ENCODE peak calls at places on chromosomes 1 and 21, in four cellular contexts. N is cardiac muscle cell, A is lower lobe of right lung, F is fibroblast of lung. J is an unnamed sample. For H3K4me1 and H3K27me3, the result is how much of the 10 kb centered on the place peaks cover.

GRCh38 chr1:212977781-212978645 is 27.7 kb downstream of the VASH2 start:
- DNase-seq in F (no peak), N (no peak), A (no peak), J (no peak)

GRCh38 chr1:226781937-226782609 is 43.0 kb upstream of the ITPKB start:
- DNase-seq in A (no peak), F (no peak), N (no peak), J (no peak)

GRCh38 chr1:205579711-205580110 is 52.1 kb downstream of the ELK4 start:
- DNase-seq in N (no peak), A (no peak), F (no peak), J (peak)

GRCh38 chr1:4017636-4018365 is 117.7 kb upstream of the C1orf174 start:
- DNase-seq in A (no peak), F (no peak), N (no peak), J (no peak)

GRCh38 chr1:156673387-156674121 is 3.7 kb downstream of the NES start:
- DNase-seq in N (peak), F (no peak), A (no peak), J (no peak)

GRCh38 chr1:195828322-195828721 is 779.9 kb downstream of the KCNT2 start:
- DNase-seq in A (no peak), F (no peak), N (no peak), J (no peak)

GRCh38 chr1:46254668-46255067 is 7.1 kb downstream of the RAD54L start:
- DNase-seq in A (no peak), F (no peak), N (no peak), J (no peak)

GRCh38 chr1:227895828-227896685 is 51.7 kb downstream of the WNT9A start:
- DNase-seq in N (peak), F (no peak), A (peak), J (peak)

GRCh38 chr1:40316595-40317393 is at the start of gene COL9A2:
- DNase-seq in A (peak), F (no peak), N (peak), J (no peak)

GRCh38 chr1:32984090-32984828 is 19.6 kb upstream of the RNF19B start:
- DNase-seq in N (peak), A (no peak), F (peak), J (no peak)

GRCh38 chr1:211476200-211476849 is 15.6 kb downstream of the RD3 start:
- DNase-seq in F (peak), A (peak), N (peak), J (no peak)

GRCh38 chr1:202697038-202697437 is 13.2 kb downstream of the SYT2 start:
- DNase-seq in A (no peak), N (no peak), F (no peak), J (peak)

GRCh38 chr21:28132713-28133112 is 860.0 kb downstream of the LTN1 start:
- DNase-seq in N (no peak), F (no peak), A (no peak), J (no peak)

GRCh38 chr1:230747886-230748800 is 955 bp downstream of the CAPN9 start:
- DNase-seq in A (no peak), F (no peak), N (no peak), J (no peak)

GRCh38 chr1:27301052-27301422 is 20.9 kb upstream of the TMEM222 start:
- DNase-seq in F (no peak), A (no peak), N (no peak), J (no peak)

GRCh38 chr1:200034821-200035396 is 7.4 kb downstream of the NR5A2 start:
- DNase-seq in A (no peak), N (peak), F (peak), J (no peak)

GRCh38 chr1:201498621-201499020 is 8.3 kb downstream of the CSRP1 start:
- DNase-seq in F (no peak), A (no peak), N (no peak), J (no peak)

GRCh38 chr21:17725339-17725738 is 93.8 kb downstream of the C21orf91 start:
- DNase-seq in F (no peak), N (no peak), A (no peak), J (no peak)

GRCh38 chr1:81554534-81554933 is 246.2 kb upstream of the ADGRL2 start:
- DNase-seq in N (no peak), F (no peak), A (no peak), J (no peak)

GRCh38 chr1:155174334-155175280 is 958 bp downstream of the TRIM46 start:
- DNase-seq in F (peak), A (no peak), N (peak), J (no peak)

GRCh38 chr1:28236656-28237331 is 870 bp downstream of the ATP5IF1 start:
- DNase-seq in N (no peak), A (no peak), F (no peak), J (no peak)

GRCh38 chr1:105138445-105138821 is 1388.7 kb downstream of the AMY1C start:
- DNase-seq in F (peak), A (no peak), N (peak), J (no peak)

GRCh38 chr1:209645574-209646452 is 6.4 kb downstream of the LAMB3 start:
- DNase-seq in N (peak), A (no peak), F (no peak), J (no peak)

GRCh38 chr21:44300262-44300959 is 558 bp downstream of the PFKL start:
- DNase-seq in F (peak), A (peak), N (peak), J (peak)
- H3K4me1 ChIP-seq in F (under half), A (half or more), N (under half), J (half or more)

GRCh38 chr21:29194847-29195246 is 64.4 kb downstream of the MAP3K7CL start:
- DNase-seq in N (peak), A (no peak), F (no peak), J (no peak)

GRCh38 chr21:29193907-29194306 is 63.5 kb downstream of the MAP3K7CL start:
- DNase-seq in F (no peak), N (no peak), A (no peak), J (no peak)

GRCh38 chr21:29196664-29197052 is 66.2 kb downstream of the MAP3K7CL start:
- DNase-seq in A (no peak), N (no peak), F (no peak), J (no peak)

GRCh38 chr21:29194342-29194741 is 63.9 kb downstream of the MAP3K7CL start:
- DNase-seq in F (no peak), N (no peak), A (no peak), J (no peak)

GRCh38 chr21:29196021-29196663 is 65.7 kb downstream of the MAP3K7CL start:
- DNase-seq in N (peak), A (peak), F (peak), J (peak)
- TF ChIP-seq CTCF in N (peak), A (peak), F (peak), J (no peak)

DNA sequence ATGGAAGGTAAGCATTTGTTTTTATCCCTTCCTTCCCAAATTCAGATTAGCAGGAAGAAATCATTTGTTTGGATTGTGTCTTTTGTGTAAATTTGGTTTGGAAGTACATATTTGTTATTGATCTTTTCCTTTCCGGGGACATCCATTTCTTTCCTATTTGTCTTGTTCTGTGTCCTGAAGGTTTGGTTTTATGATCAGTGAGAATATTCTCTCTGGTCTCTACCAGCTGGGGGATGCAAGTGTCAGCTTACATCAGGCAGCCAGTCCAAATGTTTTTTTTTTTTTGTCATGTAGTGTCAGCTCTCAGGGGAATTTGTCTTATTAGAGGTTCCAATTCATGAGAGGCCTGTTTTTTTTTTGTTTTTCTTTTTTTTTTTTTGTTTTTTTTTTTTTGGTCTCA is 479.2 kb upstream of the LRRC7 start:
- DNase-seq in N (no peak), A (no peak), F (no peak), J (no peak)
- H3K27me3 ChIP-seq in N (under half), A (under half), F (under half), J (under half)

GRCh38 chr1:63787875-63788274 is 14.1 kb downstream of the ROR1 start:
- DNase-seq in F (no peak), A (no peak), N (no peak), J (no peak)
- H3K4me1 ChIP-seq in F (under half), A (under half), N (half or more), J (under half)

GRCh38 chr21:24093032-24093431 is 1514.2 kb downstream of the MRPL39 start:
- DNase-seq in N (no peak), A (no peak), F (no peak), J (no peak)
- TF ChIP-seq CTCF in N (no peak), A (no peak), F (no peak), J (no peak)

DNA sequence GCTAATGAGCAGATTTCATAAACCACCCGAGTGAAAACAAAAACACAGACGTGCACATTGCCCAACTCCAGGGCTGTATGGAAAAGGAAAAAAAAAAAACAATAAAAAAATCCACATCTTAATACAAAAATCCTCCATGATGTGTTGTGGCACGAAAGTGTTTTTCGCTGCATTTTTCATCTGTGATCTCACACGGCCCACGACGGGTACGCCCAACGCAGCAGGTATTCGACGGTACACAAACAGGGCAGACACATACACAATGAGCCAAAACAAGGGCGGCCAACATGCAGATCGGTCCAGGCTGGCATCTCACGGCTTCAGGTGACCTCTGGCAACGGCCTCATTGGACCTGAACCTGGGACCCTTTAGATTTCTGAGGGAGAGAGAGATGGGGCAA is 31.1 kb downstream of the CASZ1 start:
- DNase-seq in A (no peak), F (no peak), N (no peak), J (no peak)
- H3K27me3 ChIP-seq in A (under half), F (under half), N (under half), J (under half)